ENCODE peak calls at places on chromosomes 2 and 18, in eight cellular contexts. K is mesenchymal stem cell, Z is hepatocyte, F is IMR-90, L is H9, Y is fibroblast of lung, P is K562, N is PC-9. M is an unnamed sample. For H3K4me1, the result is how much of the 10 kb centered on the place peaks cover.

GRCh38 chr2:173997269-173997668 is 32.1 kb upstream of the SP3 start:
- DNase-seq in K (no peak), Z (no peak), F (peak), L (no peak), Y (peak), P (no peak), N (no peak), M (peak)

GRCh38 chr2:125086313-125087184 is 1061.5 kb downstream of the CNTNAP5 start:
- DNase-seq in K (no peak), Z (peak), F (no peak), L (no peak), Y (no peak), P (no peak), N (no peak), M (no peak)

GRCh38 chr18:21682276-21683051 is 22.1 kb downstream of the ABHD3 start:
- DNase-seq in K (peak), Z (peak), F (peak), L (no peak), Y (peak), P (no peak), N (no peak), M (no peak)

GRCh38 chr18:45208164-45208563 is 407.1 kb upstream of the SLC14A2 start:
- DNase-seq in K (no peak), Z (no peak), F (no peak), L (no peak), Y (no peak), P (no peak), N (no peak), M (no peak)

GRCh38 chr2:45011621-45012602 is 2.7 kb upstream of the SIX2 start:
- DNase-seq in K (no peak), Z (peak), F (no peak), L (no peak), Y (no peak), P (no peak), N (no peak), M (no peak)

GRCh38 chr18:25057491-25058050 is 294.4 kb downstream of the ZNF521 start:
- DNase-seq in K (no peak), Z (no peak), F (no peak), L (no peak), Y (peak), P (no peak), N (no peak), M (no peak)

GRCh38 chr2:201830666-201831065 is 24.3 kb downstream of the CDK15 start:
- DNase-seq in K (no peak), Z (no peak), F (no peak), L (no peak), Y (no peak), P (no peak), N (no peak), M (no peak)

GRCh38 chr2:584863-585823 is 92.1 kb downstream of the TMEM18 start:
- DNase-seq in K (no peak), Z (no peak), F (no peak), L (peak), Y (no peak), P (no peak), N (peak), M (peak)

GRCh38 chr2:157792345-157793052 is 83.6 kb downstream of the ACVR1 start:
- DNase-seq in K (peak), Z (no peak), F (peak), L (no peak), Y (peak), P (no peak), N (no peak), M (no peak)

GRCh38 chr2:174338155-174338495 is 3.4 kb downstream of the SP9 start:
- DNase-seq in K (no peak), Z (no peak), F (no peak), L (no peak), Y (peak), P (no peak), N (no peak), M (no peak)

GRCh38 chr2:231433990-231434389 is 30.3 kb downstream of the NCL start:
- DNase-seq in K (no peak), Z (no peak), F (no peak), L (no peak), Y (no peak), P (no peak), N (no peak), M (no peak)

GRCh38 chr18:55280515-55280914 is 307.5 kb downstream of the TCF4 start:
- DNase-seq in K (no peak), Z (no peak), F (peak), L (no peak), Y (peak), P (no peak), N (no peak), M (no peak)

GRCh38 chr18:2497797-2498196 is 73.5 kb downstream of the METTL4 start:
- DNase-seq in K (no peak), Z (no peak), F (no peak), L (no peak), Y (no peak), P (no peak), N (no peak), M (no peak)

GRCh38 chr18:9615280-9615797 is 980 bp upstream of the PPP4R1 start:
- DNase-seq in K (no peak), Z (no peak), F (no peak), L (no peak), Y (no peak), P (no peak), N (no peak), M (no peak)

GRCh38 chr18:9612215-9612830 is 2.0 kb downstream of the PPP4R1 start:
- DNase-seq in K (peak), Z (peak), F (peak), L (no peak), Y (peak), P (no peak), N (peak), M (peak)

GRCh38 chr18:9614401-9615279 is at the start of gene PPP4R1:
- DNase-seq in K (peak), Z (peak), F (peak), L (peak), Y (peak), P (peak), N (peak), M (peak)

GRCh38 chr18:9613550-9614400 is 584 bp downstream of the PPP4R1 start:
- DNase-seq in K (peak), Z (peak), F (peak), L (peak), Y (peak), P (peak), N (peak), M (peak)

GRCh38 chr18:9612989-9613388 is 1.4 kb downstream of the PPP4R1 start:
- DNase-seq in K (no peak), Z (no peak), F (no peak), L (no peak), Y (no peak), P (no peak), N (no peak), M (no peak)
- H2AFZ ChIP-seq in K (no peak), Z (no peak), F (no peak), L (no peak), Y (no peak), P (no peak), N (no peak), M (no peak)

GRCh38 chr2:65409045-65409444 is 23.4 kb downstream of the SPRED2 start:
- DNase-seq in K (no peak), Z (no peak), F (no peak), L (no peak), Y (no peak), P (no peak), N (peak), M (no peak)

GRCh38 chr2:65404988-65405697 is 27.3 kb downstream of the SPRED2 start:
- DNase-seq in K (no peak), Z (no peak), F (no peak), L (no peak), Y (no peak), P (no peak), N (no peak), M (no peak)

GRCh38 chr2:65403529-65403915 is 28.9 kb downstream of the SPRED2 start:
- DNase-seq in K (no peak), Z (no peak), F (no peak), L (no peak), Y (no peak), P (no peak), N (no peak), M (no peak)

GRCh38 chr2:65411056-65411795 is 21.2 kb downstream of the SPRED2 start:
- DNase-seq in K (no peak), Z (peak), F (no peak), L (no peak), Y (no peak), P (no peak), N (peak), M (no peak)

GRCh38 chr2:65407240-65407639 is 25.2 kb downstream of the SPRED2 start:
- DNase-seq in K (no peak), Z (no peak), F (no peak), L (no peak), Y (no peak), P (no peak), N (peak), M (no peak)
- H3K4me1 ChIP-seq in K (under half), Z (under half), F (under half), L (under half), Y (under half), P (under half), N (under half), M (under half)

GRCh38 chr2:207533609-207534008 is 3.8 kb downstream of the CREB1 start:
- DNase-seq in K (no peak), Z (no peak), F (no peak), L (no peak), Y (peak), P (no peak), N (no peak), M (no peak)
- H3K27ac ChIP-seq in K (no peak), Z (peak), F (no peak), L (no peak), Y (no peak), P (peak), N (no peak), M (no peak)

GRCh38 chr18:23333827-23334226 is 119.3 kb upstream of the RIOK3 start:
- DNase-seq in K (no peak), Z (no peak), F (no peak), L (no peak), Y (no peak), P (no peak), N (no peak), M (no peak)

GRCh38 chr18:23332356-23332755 is 120.7 kb upstream of the RIOK3 start:
- DNase-seq in K (no peak), Z (no peak), F (no peak), L (no peak), Y (no peak), P (no peak), N (no peak), M (no peak)

GRCh38 chr18:23330423-23330822 is 122.7 kb upstream of the RIOK3 start:
- DNase-seq in K (no peak), Z (no peak), F (no peak), L (no peak), Y (no peak), P (no peak), N (no peak), M (peak)

GRCh38 chr18:23334569-23334968 is 118.5 kb upstream of the RIOK3 start:
- DNase-seq in K (no peak), Z (no peak), F (no peak), L (no peak), Y (no peak), P (no peak), N (no peak), M (no peak)

DNA sequence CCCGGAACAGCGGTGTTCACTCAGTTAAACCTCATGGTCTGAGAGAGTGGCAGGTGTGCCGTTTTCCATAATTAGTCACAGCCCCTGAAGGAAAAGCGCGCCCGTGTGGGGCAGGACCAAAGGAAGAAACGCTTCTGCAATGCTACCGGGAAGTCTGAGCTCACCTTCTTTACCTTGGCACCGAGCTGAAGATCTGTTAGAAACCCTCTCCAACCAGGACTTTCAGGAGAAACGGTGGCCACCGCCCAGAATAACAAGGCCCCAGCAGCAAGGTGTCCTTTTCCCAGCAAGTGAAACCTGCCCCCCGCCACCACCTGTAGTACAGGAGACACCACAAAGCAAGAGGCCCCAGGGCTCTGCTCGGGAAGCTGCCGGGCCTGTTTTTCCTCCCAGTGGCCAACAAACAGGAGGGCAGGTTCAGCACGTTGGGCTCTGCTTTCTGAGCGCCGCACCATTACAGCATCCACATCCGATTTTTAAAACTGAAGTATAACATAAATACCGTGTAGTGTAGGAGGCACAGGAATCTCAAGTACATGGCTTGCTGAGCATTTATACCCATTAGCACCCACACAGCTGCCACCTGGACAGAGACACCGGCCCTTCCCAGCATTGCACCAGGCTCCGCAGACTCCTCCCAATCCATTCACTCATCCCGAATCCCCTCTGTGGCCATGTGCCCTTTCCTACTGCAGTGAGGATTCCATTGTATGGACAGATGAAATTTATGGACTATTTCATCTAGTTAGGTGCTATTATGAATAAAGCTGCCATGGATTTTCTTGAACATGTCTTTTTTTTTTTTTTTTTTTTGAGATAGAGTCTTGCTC is 121.8 kb upstream of the RIOK3 start:
- DNase-seq in K (no peak), Z (peak), F (no peak), L (peak), Y (no peak), P (no peak), N (peak), M (no peak)
- H2AFZ ChIP-seq in K (no peak), Z (no peak), F (no peak), L (no peak), Y (no peak), P (no peak), N (peak), M (no peak)

GRCh38 chr18:46920067-46920466 is 2.7 kb downstream of the KATNAL2 start:
- DNase-seq in K (no peak), Z (no peak), F (no peak), L (no peak), Y (no peak), P (no peak), N (no peak), M (peak)

GRCh38 chr18:46917108-46917807 is at the start of the genes KATNAL2 and PIAS2:
- DNase-seq in K (peak), Z (peak), F (peak), L (peak), Y (peak), P (peak), N (peak), M (peak)

GRCh38 chr18:46915800-46916550 is 1.3 kb downstream of the PIAS2 start:
- DNase-seq in K (no peak), Z (no peak), F (peak), L (no peak), Y (no peak), P (peak), N (no peak), M (no peak)

GRCh38 chr18:46917808-46918600 is 602 bp downstream of the KATNAL2 start:
- DNase-seq in K (peak), Z (peak), F (peak), L (peak), Y (peak), P (peak), N (no peak), M (peak)

GRCh38 chr18:46916551-46917107 is 678 bp downstream of the PIAS2 start:
- DNase-seq in K (peak), Z (no peak), F (peak), L (peak), Y (peak), P (no peak), N (no peak), M (peak)
- H3K4me1 ChIP-seq in K (under half), Z (under half), F (under half), L (under half), Y (under half), P (under half), N (under half), M (under half)

GRCh38 chr2:46438794-46439193 is 40.6 kb upstream of the TMEM247 start:
- DNase-seq in K (no peak), Z (no peak), F (no peak), L (no peak), Y (no peak), P (no peak), N (no peak), M (no peak)
- H3K27ac ChIP-seq in K (no peak), Z (no peak), F (no peak), L (no peak), Y (no peak), P (peak), N (no peak), M (no peak)

GRCh38 chr2:60612028-60612427 is 58.6 kb upstream of the BCL11A start:
- DNase-seq in K (no peak), Z (no peak), F (no peak), L (no peak), Y (no peak), P (no peak), N (no peak), M (no peak)
- H2AFZ ChIP-seq in K (no peak), Z (no peak), F (no peak), L (no peak), Y (no peak), P (no peak), N (no peak), M (no peak)

GRCh38 chr2:103159018-103159417 is 397.2 kb downstream of the TMEM182 start:
- DNase-seq in K (no peak), Z (no peak), F (no peak), L (peak), Y (no peak), P (no peak), N (no peak), M (peak)

GRCh38 chr2:103165836-103166235 is 404.0 kb downstream of the TMEM182 start:
- DNase-seq in K (no peak), Z (no peak), F (no peak), L (no peak), Y (no peak), P (no peak), N (no peak), M (no peak)

GRCh38 chr2:103166406-103167324 is 404.8 kb downstream of the TMEM182 start:
- DNase-seq in K (no peak), Z (peak), F (no peak), L (no peak), Y (no peak), P (no peak), N (no peak), M (no peak)

GRCh38 chr2:103167599-103167998 is 405.8 kb downstream of the TMEM182 start:
- DNase-seq in K (no peak), Z (no peak), F (no peak), L (no peak), Y (no peak), P (no peak), N (no peak), M (no peak)

GRCh38 chr2:103161456-103162289 is 399.8 kb downstream of the TMEM182 start:
- DNase-seq in K (peak), Z (peak), F (peak), L (no peak), Y (peak), P (peak), N (no peak), M (peak)
- H3K4me1 ChIP-seq in K (under half), Z (under half), F (under half), L (under half), Y (under half), P (under half), N (under half), M (under half)

GRCh38 chr18:58195278-58195721 is 151.3 kb downstream of the NEDD4L start:
- DNase-seq in K (no peak), Z (peak), F (no peak), L (peak), Y (no peak), P (no peak), N (no peak), M (peak)
- H3K27ac ChIP-seq in K (no peak), Z (peak), F (no peak), L (no peak), Y (no peak), P (no peak), N (peak), M (no peak)

GRCh38 chr18:68997845-68998244 is 200.0 kb downstream of the CCDC102B start:
- DNase-seq in K (peak), Z (no peak), F (no peak), L (no peak), Y (no peak), P (no peak), N (no peak), M (no peak)

GRCh38 chr18:68995675-68996074 is 197.8 kb downstream of the CCDC102B start:
- DNase-seq in K (no peak), Z (no peak), F (no peak), L (no peak), Y (no peak), P (no peak), N (no peak), M (peak)

GRCh38 chr18:68991281-68991680 is 193.4 kb downstream of the CCDC102B start:
- DNase-seq in K (peak), Z (no peak), F (peak), L (no peak), Y (peak), P (no peak), N (no peak), M (no peak)

DNA sequence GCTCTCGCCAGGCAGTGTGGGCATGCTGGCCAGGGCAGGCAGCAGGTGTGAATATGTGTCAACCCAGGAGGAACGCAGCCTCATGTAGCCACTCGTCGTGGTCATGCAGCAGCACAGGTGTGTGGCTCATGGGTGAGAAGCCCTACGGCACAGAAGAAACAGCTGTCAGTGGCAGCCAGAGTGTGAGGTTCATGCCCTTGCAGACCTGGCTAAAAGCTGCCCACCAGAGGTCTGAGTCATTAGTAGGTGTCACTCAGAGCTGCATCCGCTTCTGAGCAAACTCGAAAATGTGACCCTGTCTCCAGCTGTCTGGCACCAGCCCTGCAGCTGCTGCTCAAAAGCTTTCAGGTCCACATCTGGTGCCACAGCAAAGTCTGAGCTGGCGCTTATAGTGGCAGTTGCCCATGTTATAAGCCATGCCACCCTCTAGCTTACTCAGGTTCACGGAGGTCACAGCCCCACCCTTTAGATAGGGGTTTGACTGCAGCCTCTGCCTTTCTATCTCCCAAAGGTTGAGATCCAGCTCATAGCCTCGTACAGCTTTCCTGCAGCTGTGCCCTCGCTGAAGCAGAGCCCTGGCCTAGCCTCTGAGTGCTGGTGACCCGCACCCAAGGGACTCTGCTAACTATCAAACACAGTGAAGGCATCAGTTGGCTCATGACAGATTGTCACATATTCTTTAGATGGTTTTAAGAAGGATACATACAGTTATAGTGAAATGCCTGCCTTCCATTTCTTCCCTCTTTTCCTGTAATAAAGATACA is 195.0 kb downstream of the CCDC102B start:
- DNase-seq in K (no peak), Z (no peak), F (no peak), L (no peak), Y (no peak), P (no peak), N (no peak), M (no peak)
- H2AFZ ChIP-seq in K (no peak), Z (no peak), F (no peak), L (no peak), Y (no peak), P (no peak), N (no peak), M (no peak)

M was measured in Karpas-422.